ENCODE peak calls at places on chromosomes 1 and 21, in eight cellular contexts. One of them, this sample, is unnamed.

GRCh38 chr1:113247805-113248204 is 142.5 kb upstream of the MAGI3 start:
- DNase-seq in GM20000: no peak
- DNase-seq in DND-41: no peak
- DNase-seq in HFFc6: no peak
- DNase-seq in cardiac fibroblast: no peak
- DNase-seq in H1: no peak
- DNase-seq in psoas muscle: no peak
- DNase-seq in IMR-90: no peak
- DNase-seq in this sample: no peak

GRCh38 chr1:119327066-119327435 is 41.5 kb upstream of the HAO2 start:
- DNase-seq in GM20000: no peak
- DNase-seq in HFFc6: no peak
- DNase-seq in psoas muscle: no peak
- DNase-seq in DND-41: peak; percentile 74
- DNase-seq in H1: peak; percentile 62
- DNase-seq in cardiac fibroblast: no peak
- DNase-seq in IMR-90: no peak
- DNase-seq in this sample: no peak

GRCh38 chr1:247385283-247385682 is 30.7 kb upstream of the NLRP3 start:
- DNase-seq in psoas muscle: no peak
- DNase-seq in DND-41: no peak
- DNase-seq in HFFc6: peak; percentile 27
- DNase-seq in GM20000: no peak
- DNase-seq in IMR-90: peak; percentile 40
- DNase-seq in cardiac fibroblast: peak; percentile 63
- DNase-seq in H1: no peak
- DNase-seq in this sample: no peak

GRCh38 chr1:93722081-93723031 is 40.7 kb upstream of the BCAR3 start:
- DNase-seq in psoas muscle: no peak
- DNase-seq in H1: no peak
- DNase-seq in HFFc6: no peak
- DNase-seq in cardiac fibroblast: peak; percentile 60
- DNase-seq in DND-41: no peak
- DNase-seq in GM20000: no peak
- DNase-seq in IMR-90: no peak
- DNase-seq in this sample: no peak

GRCh38 chr1:22641906-22642636 is 1.4 kb upstream of the C1QC start:
- DNase-seq in GM20000: peak; percentile 81
- DNase-seq in psoas muscle: peak; percentile 92
- DNase-seq in H1: peak; percentile 97
- DNase-seq in DND-41: peak; percentile 74
- DNase-seq in HFFc6: peak; percentile 25
- DNase-seq in IMR-90: peak; percentile 27
- DNase-seq in cardiac fibroblast: peak; percentile 48
- DNase-seq in this sample: peak; percentile 50

GRCh38 chr21:35529141-35529863 is 480.2 kb upstream of the RUNX1 start:
- DNase-seq in H1: no peak
- DNase-seq in HFFc6: no peak
- DNase-seq in psoas muscle: no peak
- DNase-seq in cardiac fibroblast: peak; percentile 48
- DNase-seq in IMR-90: peak; percentile 72
- DNase-seq in GM20000: peak; percentile 53
- DNase-seq in DND-41: peak; percentile 66
- DNase-seq in this sample: no peak

GRCh38 chr1:18256318-18257235 is 149.0 kb downstream of the IGSF21 start:
- DNase-seq in DND-41: peak; percentile 65
- DNase-seq in cardiac fibroblast: peak; percentile 8
- DNase-seq in H1: peak; percentile 94
- DNase-seq in IMR-90: no peak
- DNase-seq in GM20000: peak; percentile 48
- DNase-seq in psoas muscle: no peak
- DNase-seq in HFFc6: no peak
- DNase-seq in this sample: peak; percentile 28

GRCh38 chr1:11825131-11825530 is 19.1 kb downstream of the CLCN6 start:
- DNase-seq in H1: no peak
- DNase-seq in IMR-90: no peak
- DNase-seq in DND-41: no peak
- DNase-seq in GM20000: no peak
- DNase-seq in cardiac fibroblast: no peak
- DNase-seq in psoas muscle: no peak
- DNase-seq in HFFc6: no peak
- DNase-seq in this sample: no peak

GRCh38 chr1:108852141-108852540 is 4.8 kb downstream of the AKNAD1 start:
- DNase-seq in DND-41: no peak
- DNase-seq in H1: no peak
- DNase-seq in IMR-90: no peak
- DNase-seq in GM20000: no peak
- DNase-seq in psoas muscle: no peak
- DNase-seq in HFFc6: no peak
- DNase-seq in cardiac fibroblast: peak; percentile 37
- DNase-seq in this sample: no peak

GRCh38 chr1:5959087-5959486 is 33.1 kb downstream of the NPHP4 start:
- DNase-seq in GM20000: no peak
- DNase-seq in DND-41: no peak
- DNase-seq in psoas muscle: no peak
- DNase-seq in HFFc6: no peak
- DNase-seq in cardiac fibroblast: no peak
- DNase-seq in H1: no peak
- DNase-seq in IMR-90: no peak
- DNase-seq in this sample: no peak

GRCh38 chr1:62428351-62428750 is 8.5 kb upstream of the USP1 start:
- DNase-seq in H1: no peak
- DNase-seq in GM20000: no peak
- DNase-seq in psoas muscle: no peak
- DNase-seq in HFFc6: no peak
- DNase-seq in DND-41: no peak
- DNase-seq in IMR-90: no peak
- DNase-seq in cardiac fibroblast: no peak
- DNase-seq in this sample: no peak

GRCh38 chr1:244893836-244894235 is 29.5 kb upstream of the HNRNPU start:
- DNase-seq in GM20000: no peak
- DNase-seq in IMR-90: no peak
- DNase-seq in H1: no peak
- DNase-seq in cardiac fibroblast: no peak
- DNase-seq in DND-41: no peak
- DNase-seq in psoas muscle: no peak
- DNase-seq in HFFc6: no peak
- DNase-seq in this sample: no peak

GRCh38 chr1:239056940-239057339 is 329.4 kb upstream of the CHRM3 start:
- DNase-seq in psoas muscle: no peak
- DNase-seq in IMR-90: no peak
- DNase-seq in DND-41: no peak
- DNase-seq in GM20000: no peak
- DNase-seq in HFFc6: no peak
- DNase-seq in H1: no peak
- DNase-seq in cardiac fibroblast: peak; percentile 7
- DNase-seq in this sample: no peak

GRCh38 chr21:42695324-42696025 is 42.1 kb downstream of the PDE9A start:
- DNase-seq in DND-41: no peak
- DNase-seq in HFFc6: no peak
- DNase-seq in psoas muscle: no peak
- DNase-seq in IMR-90: peak; percentile 55
- DNase-seq in H1: no peak
- DNase-seq in cardiac fibroblast: peak; percentile 43
- DNase-seq in GM20000: no peak
- DNase-seq in this sample: no peak

GRCh38 chr21:14864211-14865021 is 200.4 kb downstream of the NRIP1 start:
- DNase-seq in psoas muscle: peak; percentile 77
- DNase-seq in HFFc6: peak; percentile 68
- DNase-seq in GM20000: peak; percentile 57
- DNase-seq in DND-41: peak; percentile 61
- DNase-seq in IMR-90: peak; percentile 86
- DNase-seq in H1: peak; percentile 81
- DNase-seq in cardiac fibroblast: peak; percentile 91
- DNase-seq in this sample: no peak

GRCh38 chr1:218380125-218380977 is 35.2 kb downstream of the TGFB2 start:
- DNase-seq in psoas muscle: no peak
- DNase-seq in H1: no peak
- DNase-seq in DND-41: no peak
- DNase-seq in GM20000: no peak
- DNase-seq in cardiac fibroblast: peak; percentile 83
- DNase-seq in HFFc6: peak; percentile 65
- DNase-seq in IMR-90: peak; percentile 78
- DNase-seq in this sample: no peak

GRCh38 chr1:40404670-40405462 is 31.3 kb downstream of the SMAP2 start:
- DNase-seq in GM20000: no peak
- DNase-seq in IMR-90: peak; percentile 79
- DNase-seq in psoas muscle: no peak
- DNase-seq in DND-41: peak; percentile 39
- DNase-seq in cardiac fibroblast: peak; percentile 81
- DNase-seq in HFFc6: peak; percentile 49
- DNase-seq in H1: no peak
- DNase-seq in this sample: no peak

GRCh38 chr1:31943546-31944184 is 5.5 kb upstream of the PTP4A2 start:
- DNase-seq in H1: no peak
- DNase-seq in GM20000: no peak
- DNase-seq in HFFc6: no peak
- DNase-seq in psoas muscle: no peak
- DNase-seq in IMR-90: no peak
- DNase-seq in cardiac fibroblast: no peak
- DNase-seq in DND-41: peak; percentile 84
- DNase-seq in this sample: no peak

GRCh38 chr1:114854693-114855320 is at the start of gene SYCP1:
- DNase-seq in cardiac fibroblast: no peak
- DNase-seq in H1: no peak
- DNase-seq in IMR-90: no peak
- DNase-seq in DND-41: no peak
- DNase-seq in HFFc6: no peak
- DNase-seq in psoas muscle: no peak
- DNase-seq in GM20000: no peak
- DNase-seq in this sample: no peak

GRCh38 chr1:179824265-179824664 is 53.3 kb downstream of the TOR1AIP2 start:
- DNase-seq in psoas muscle: peak; percentile 70
- DNase-seq in DND-41: no peak
- DNase-seq in H1: no peak
- DNase-seq in IMR-90: no peak
- DNase-seq in cardiac fibroblast: no peak
- DNase-seq in GM20000: no peak
- DNase-seq in HFFc6: no peak
- DNase-seq in this sample: no peak

GRCh38 chr21:31161157-31161556 is 122.9 kb upstream of the KRTAP19-8 start:
- DNase-seq in psoas muscle: no peak
- DNase-seq in GM20000: no peak
- DNase-seq in cardiac fibroblast: no peak
- DNase-seq in IMR-90: peak; percentile 15
- DNase-seq in H1: no peak
- DNase-seq in HFFc6: no peak
- DNase-seq in DND-41: no peak
- DNase-seq in this sample: no peak

GRCh38 chr1:47703161-47703825 is 265.4 kb downstream of the FOXD2 start:
- DNase-seq in DND-41: no peak
- DNase-seq in H1: no peak
- DNase-seq in GM20000: no peak
- DNase-seq in cardiac fibroblast: no peak
- DNase-seq in IMR-90: no peak
- DNase-seq in HFFc6: no peak
- DNase-seq in psoas muscle: no peak
- DNase-seq in this sample: no peak

GRCh38 chr1:10063878-10064277 is 31.1 kb downstream of the UBE4B start:
- DNase-seq in psoas muscle: no peak
- DNase-seq in HFFc6: no peak
- DNase-seq in GM20000: no peak
- DNase-seq in DND-41: no peak
- DNase-seq in H1: no peak
- DNase-seq in cardiac fibroblast: no peak
- DNase-seq in IMR-90: no peak
- DNase-seq in this sample: no peak

GRCh38 chr1:101237229-101237837 is 514 bp downstream of the S1PR1 start:
- DNase-seq in H1: no peak
- DNase-seq in HFFc6: peak; percentile 48
- DNase-seq in GM20000: peak; percentile 16
- DNase-seq in DND-41: peak; percentile 24
- DNase-seq in cardiac fibroblast: peak; percentile 66
- DNase-seq in IMR-90: peak; percentile 75
- DNase-seq in psoas muscle: no peak
- DNase-seq in this sample: no peak

GRCh38 chr1:197182716-197183115 is 36.2 kb upstream of the ASPM start:
- DNase-seq in psoas muscle: no peak
- DNase-seq in HFFc6: no peak
- DNase-seq in DND-41: no peak
- DNase-seq in IMR-90: no peak
- DNase-seq in GM20000: no peak
- DNase-seq in H1: no peak
- DNase-seq in cardiac fibroblast: no peak
- DNase-seq in this sample: no peak

GRCh38 chr1:158121604-158122254 is 59.0 kb upstream of the CD1D start:
- DNase-seq in H1: peak; percentile 75
- DNase-seq in DND-41: peak; percentile 48
- DNase-seq in cardiac fibroblast: peak; percentile 59
- DNase-seq in IMR-90: peak; percentile 46
- DNase-seq in HFFc6: peak; percentile 36
- DNase-seq in psoas muscle: no peak
- DNase-seq in GM20000: peak; percentile 41
- DNase-seq in this sample: no peak
- TF ChIP-seq CTCF in H1: peak; percentile 97
- TF ChIP-seq CTCF in DND-41: peak; percentile 73
- TF ChIP-seq CTCF in cardiac fibroblast: peak; percentile 67
- TF ChIP-seq CTCF in IMR-90: peak; percentile 57
- TF ChIP-seq CTCF in HFFc6: peak; percentile 78
- TF ChIP-seq CTCF in psoas muscle: peak; percentile 24
- TF ChIP-seq CTCF in GM20000: peak; percentile 43
- TF ChIP-seq CTCF in this sample: peak; percentile 83

DNA sequence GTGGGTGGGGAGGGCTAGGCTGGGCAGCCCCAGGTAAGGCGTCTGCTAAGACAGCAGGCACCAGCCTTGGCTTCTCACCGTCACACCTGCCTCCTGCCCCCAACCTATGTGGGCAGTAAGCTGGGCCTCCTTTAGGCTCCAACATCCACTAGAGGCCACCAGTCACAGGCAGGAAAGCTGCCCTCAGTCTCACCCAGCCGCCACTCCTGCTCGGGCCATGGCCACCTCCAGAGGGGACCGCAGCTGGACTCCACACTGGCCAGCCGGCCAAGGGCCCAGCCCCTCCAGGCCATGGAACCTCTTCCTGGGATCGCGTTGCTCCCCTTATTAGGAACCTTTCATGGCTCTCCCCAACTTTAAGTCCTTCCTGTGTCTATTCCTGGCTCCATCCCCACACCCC is 74.5 kb downstream of the MRPL37 start:
- DNase-seq in psoas muscle: peak; percentile 69
- DNase-seq in IMR-90: no peak
- DNase-seq in DND-41: no peak
- DNase-seq in cardiac fibroblast: no peak
- DNase-seq in HFFc6: no peak
- DNase-seq in GM20000: no peak
- DNase-seq in H1: no peak
- DNase-seq in this sample: no peak
- TF ChIP-seq CTCF in psoas muscle: peak; percentile 31
- TF ChIP-seq CTCF in IMR-90: no peak
- TF ChIP-seq CTCF in DND-41: no peak
- TF ChIP-seq CTCF in cardiac fibroblast: no peak
- TF ChIP-seq CTCF in HFFc6: peak; percentile 17
- TF ChIP-seq CTCF in GM20000: no peak
- TF ChIP-seq CTCF in H1: no peak
- TF ChIP-seq CTCF in this sample: no peak

GRCh38 chr1:24094554-24094953 is 17.4 kb downstream of the MYOM3 start:
- DNase-seq in cardiac fibroblast: no peak
- DNase-seq in H1: peak; percentile 63
- DNase-seq in IMR-90: no peak
- DNase-seq in HFFc6: no peak
- DNase-seq in GM20000: no peak
- DNase-seq in DND-41: no peak
- DNase-seq in psoas muscle: no peak
- DNase-seq in this sample: no peak
- TF ChIP-seq CTCF in cardiac fibroblast: peak; percentile 5
- TF ChIP-seq CTCF in H1: peak; percentile 57
- TF ChIP-seq CTCF in IMR-90: no peak
- TF ChIP-seq CTCF in HFFc6: peak; percentile 38
- TF ChIP-seq CTCF in GM20000: no peak
- TF ChIP-seq CTCF in DND-41: no peak
- TF ChIP-seq CTCF in psoas muscle: no peak
- TF ChIP-seq CTCF in this sample: no peak

GRCh38 chr1:190373705-190374336 is 103.8 kb downstream of the BRINP3 start:
- DNase-seq in GM20000: peak; percentile 11
- DNase-seq in psoas muscle: no peak
- DNase-seq in IMR-90: peak; percentile 38
- DNase-seq in HFFc6: no peak
- DNase-seq in cardiac fibroblast: peak; percentile 0
- DNase-seq in DND-41: no peak
- DNase-seq in H1: no peak
- DNase-seq in this sample: no peak
- TF ChIP-seq CTCF in GM20000: peak; percentile 55
- TF ChIP-seq CTCF in psoas muscle: no peak
- TF ChIP-seq CTCF in IMR-90: peak; percentile 78
- TF ChIP-seq CTCF in HFFc6: no peak
- TF ChIP-seq CTCF in cardiac fibroblast: peak; percentile 22
- TF ChIP-seq CTCF in DND-41: peak; percentile 63
- TF ChIP-seq CTCF in H1: peak; percentile 76
- TF ChIP-seq CTCF in this sample: peak; percentile 92

This sample was measured in D721Med.